ENCODE peak calls at places on chromosomes 16 and 17, in nine cellular contexts. A is CD4-positive, alpha-beta T cell; Q is amygdala; F is activated gamma-delta T cell treated with anti-CD3 and anti-CD28 coated beads, Interleukin-2, amount 50 U/mL, for 16 hours; N is GM12892; W is NCI-H1092 treated with DMSO at 0.1 percent for 48 hours; H is activated naive CD4-positive, alpha-beta T cell; Z is foreskin fibroblast; U is left colon. J is an unnamed sample.

GRCh38 chr16:81315271-81316175 is 761 bp downstream of the GAN start:
- DNase-seq in W (peak), F (peak), A (peak), Q (no peak), H (no peak), Z (peak), U (peak), N (peak), J (peak)

GRCh38 chr17:58576679-58577367 is 62.4 kb upstream of the MTMR4 start:
- DNase-seq in F (no peak), H (no peak), U (no peak), W (no peak), N (no peak), A (no peak), Z (no peak), Q (no peak), J (no peak)

GRCh38 chr16:22186517-22186916 is 19.6 kb upstream of the EEF2K start:
- DNase-seq in Q (no peak), A (no peak), H (no peak), Z (no peak), U (no peak), N (no peak), W (no peak), F (no peak), J (no peak)

GRCh38 chr17:970388-970768 is 9.2 kb downstream of the NXN start:
- DNase-seq in U (no peak), W (no peak), N (no peak), A (no peak), H (no peak), Q (no peak), F (no peak), Z (no peak), J (no peak)

GRCh38 chr16:75319513-75320401 is 68.3 kb upstream of the BCAR1 start:
- DNase-seq in U (no peak), F (no peak), N (no peak), H (no peak), Z (peak), A (no peak), Q (no peak), W (no peak), J (peak)

GRCh38 chr17:66354472-66354871 is 52.1 kb downstream of the PRKCA start:
- DNase-seq in W (no peak), H (no peak), Z (no peak), N (no peak), F (no peak), Q (no peak), A (no peak), U (no peak), J (no peak)

GRCh38 chr17:31740611-31741082 is 118.4 kb downstream of the COPRS start:
- DNase-seq in Z (peak), H (no peak), U (no peak), N (no peak), W (no peak), Q (no peak), A (no peak), F (no peak), J (peak)

GRCh38 chr17:17784599-17785264 is 52.1 kb downstream of the SREBF1 start:
- DNase-seq in N (no peak), W (no peak), U (no peak), Q (no peak), Z (peak), H (peak), F (no peak), A (peak), J (no peak)

GRCh38 chr17:65181237-65182061 is 44.3 kb downstream of the RGS9 start:
- DNase-seq in Q (no peak), N (peak), Z (no peak), H (no peak), U (no peak), W (no peak), F (no peak), A (no peak), J (peak)

GRCh38 chr17:20010099-20010863 is 1.1 kb downstream of the SPECC1 start:
- DNase-seq in N (no peak), F (no peak), Q (no peak), A (no peak), U (peak), W (peak), Z (peak), H (no peak), J (peak)

GRCh38 chr17:8832711-8833352 is 33.7 kb upstream of the MFSD6L start:
- DNase-seq in N (peak), Z (no peak), A (no peak), Q (no peak), W (no peak), U (peak), H (no peak), F (peak), J (no peak)

GRCh38 chr16:87764600-87765472 is 950 bp downstream of the KLHDC4 start:
- DNase-seq in N (no peak), Q (no peak), A (no peak), U (peak), H (no peak), Z (no peak), F (peak), W (no peak), J (no peak)

GRCh38 chr17:61475726-61476125 is 23.5 kb downstream of the TBX4 start:
- DNase-seq in F (no peak), A (no peak), U (no peak), Q (no peak), H (no peak), W (no peak), N (no peak), Z (peak), J (peak)

GRCh38 chr17:67035131-67036083 is 8.9 kb upstream of the CACNG1 start:
- DNase-seq in Z (no peak), N (peak), A (no peak), Q (no peak), W (no peak), H (no peak), F (no peak), U (no peak), J (no peak)

GRCh38 chr17:56599566-56599965 is 6.1 kb downstream of the NOG start:
- DNase-seq in U (no peak), Q (no peak), F (no peak), Z (no peak), H (no peak), N (no peak), A (no peak), W (no peak), J (no peak)

GRCh38 chr17:42310281-42311156 is 22.2 kb downstream of the STAT5A start:
- DNase-seq in U (no peak), Q (no peak), A (no peak), N (no peak), H (no peak), F (no peak), W (no peak), Z (peak), J (no peak)

GRCh38 chr17:10640475-10640874 is 16.6 kb downstream of the MYH3 start:
- DNase-seq in Z (no peak), F (no peak), A (no peak), N (no peak), W (no peak), Q (no peak), H (no peak), U (no peak), J (no peak)

GRCh38 chr17:76250141-76250540 is 9.8 kb upstream of the RNF157 start:
- DNase-seq in H (no peak), U (no peak), Z (no peak), W (no peak), F (no peak), A (no peak), Q (no peak), N (no peak), J (no peak)

GRCh38 chr17:49845210-49845782 is 2.6 kb downstream of the TAC4 start:
- DNase-seq in W (no peak), Z (peak), H (no peak), U (no peak), N (no peak), Q (no peak), F (no peak), A (no peak), J (no peak)

GRCh38 chr17:57097832-57098421 is 12.9 kb downstream of the AKAP1 start:
- DNase-seq in A (no peak), N (no peak), U (no peak), F (no peak), W (peak), H (no peak), Z (peak), Q (no peak), J (peak)

GRCh38 chr17:38888842-38889241 is 19.0 kb downstream of the LASP1 start:
- DNase-seq in A (no peak), W (no peak), N (no peak), Z (no peak), U (no peak), F (no peak), H (no peak), Q (no peak), J (no peak)

GRCh38 chr16:50861926-50862325 is 120.0 kb downstream of the CYLD start:
- DNase-seq in Z (peak), Q (no peak), W (no peak), N (no peak), F (no peak), H (no peak), U (no peak), A (no peak), J (peak)

GRCh38 chr16:78252757-78253156 is 153.3 kb downstream of the WWOX start:
- DNase-seq in W (peak), Q (no peak), A (no peak), Z (no peak), U (no peak), H (no peak), F (no peak), N (no peak), J (no peak)

GRCh38 chr17:72788950-72789585 is 303.4 kb downstream of the SLC39A11 start:
- DNase-seq in F (no peak), Z (peak), A (no peak), U (no peak), W (no peak), H (no peak), N (no peak), Q (no peak), J (no peak)

GRCh38 chr16:88723911-88724310 is 17.6 kb downstream of the CTU2 start:
- DNase-seq in N (no peak), F (no peak), W (no peak), U (no peak), Z (no peak), A (no peak), H (no peak), Q (no peak), J (no peak)

GRCh38 chr17:26792486-26792885 is 501.4 kb upstream of the WSB1 start:
- DNase-seq in A (no peak), F (no peak), Q (no peak), Z (peak), H (no peak), U (no peak), N (no peak), W (no peak), J (no peak)

GRCh38 chr17:21418446-21419298 is 42.5 kb downstream of the KCNJ12 start:
- DNase-seq in U (no peak), Q (no peak), F (no peak), Z (no peak), W (no peak), N (no peak), H (no peak), A (no peak), J (no peak)

GRCh38 chr16:25177831-25178688 is 38.7 kb upstream of the AQP8 start:
- DNase-seq in Z (peak), U (peak), A (no peak), F (no peak), N (no peak), Q (no peak), H (no peak), W (no peak), J (no peak)

GRCh38 chr17:80419255-80419654 is 4.3 kb downstream of the ENDOV start:
- DNase-seq in A (no peak), H (no peak), F (no peak), Q (no peak), W (no peak), U (no peak), N (no peak), Z (no peak), J (no peak)

GRCh38 chr16:81513204-81514040 is 68.8 kb downstream of the CMIP start:
- DNase-seq in Q (no peak), Z (no peak), W (no peak), H (no peak), F (no peak), N (no peak), U (no peak), A (no peak), J (no peak)

GRCh38 chr17:77869665-77870132 is 88.8 kb upstream of the TNRC6C start:
- DNase-seq in N (peak), U (peak), F (no peak), Q (no peak), H (no peak), W (no peak), Z (no peak), A (no peak), J (no peak)

GRCh38 chr16:31371619-31372484 is 16.9 kb downstream of the ITGAX start:
- DNase-seq in A (no peak), W (no peak), H (no peak), Z (no peak), F (no peak), Q (no peak), U (no peak), N (no peak), J (no peak)

GRCh38 chr17:70217571-70217970 is 48.2 kb downstream of the KCNJ2 start:
- DNase-seq in U (no peak), N (no peak), H (no peak), A (no peak), Q (no peak), W (no peak), F (no peak), Z (no peak), J (no peak)